ENCODE peak calls at places on chromosomes 11 and 22, in ten cellular contexts. One of them, this sample, is unnamed. For H3K36me3, the result is how much of the 10 kb centered on the place peaks cover.

GRCh38 chr11:269146-269890 is 8.9 kb upstream of the NLRP6 start:
- DNase-seq in GM23248: peak
- DNase-seq in PC-9: no peak
- DNase-seq in IMR-90: no peak
- DNase-seq in esophagus squamous epithelium: no peak
- DNase-seq in endothelial cell of umbilical vein: no peak
- DNase-seq in body of pancreas: peak
- DNase-seq in heart right ventricle: no peak
- DNase-seq in right lobe of liver: no peak
- DNase-seq in left ventricle myocardium inferior: no peak
- DNase-seq in this sample: no peak

GRCh38 chr11:62792193-62792575 is 378 bp upstream of the TMEM223 start:
- DNase-seq in GM23248: no peak
- DNase-seq in PC-9: peak
- DNase-seq in IMR-90: peak
- DNase-seq in esophagus squamous epithelium: no peak
- DNase-seq in endothelial cell of umbilical vein: no peak
- DNase-seq in body of pancreas: no peak
- DNase-seq in heart right ventricle: peak
- DNase-seq in right lobe of liver: no peak
- DNase-seq in left ventricle myocardium inferior: peak
- DNase-seq in this sample: no peak

GRCh38 chr22:45946805-45947600 is 30.0 kb downstream of the WNT7B start:
- DNase-seq in GM23248: no peak
- DNase-seq in PC-9: no peak
- DNase-seq in IMR-90: no peak
- DNase-seq in esophagus squamous epithelium: no peak
- DNase-seq in endothelial cell of umbilical vein: no peak
- DNase-seq in body of pancreas: peak
- DNase-seq in heart right ventricle: no peak
- DNase-seq in right lobe of liver: no peak
- DNase-seq in left ventricle myocardium inferior: no peak
- DNase-seq in this sample: no peak

GRCh38 chr22:49094151-49094550 is 733.5 kb downstream of the BRD1 start:
- DNase-seq in GM23248: no peak
- DNase-seq in PC-9: no peak
- DNase-seq in IMR-90: no peak
- DNase-seq in esophagus squamous epithelium: no peak
- DNase-seq in endothelial cell of umbilical vein: no peak
- DNase-seq in body of pancreas: no peak
- DNase-seq in heart right ventricle: no peak
- DNase-seq in right lobe of liver: no peak
- DNase-seq in left ventricle myocardium inferior: no peak
- DNase-seq in this sample: no peak

GRCh38 chr11:62572431-62572830 is 1.3 kb downstream of the EEF1G start:
- DNase-seq in GM23248: no peak
- DNase-seq in PC-9: no peak
- DNase-seq in IMR-90: no peak
- DNase-seq in esophagus squamous epithelium: no peak
- DNase-seq in endothelial cell of umbilical vein: no peak
- DNase-seq in body of pancreas: no peak
- DNase-seq in heart right ventricle: no peak
- DNase-seq in right lobe of liver: no peak
- DNase-seq in left ventricle myocardium inferior: no peak
- DNase-seq in this sample: no peak

GRCh38 chr22:49616356-49617231 is 211.1 kb downstream of the BRD1 start:
- DNase-seq in GM23248: no peak
- DNase-seq in PC-9: no peak
- DNase-seq in IMR-90: no peak
- DNase-seq in esophagus squamous epithelium: no peak
- DNase-seq in endothelial cell of umbilical vein: no peak
- DNase-seq in body of pancreas: no peak
- DNase-seq in heart right ventricle: no peak
- DNase-seq in right lobe of liver: no peak
- DNase-seq in left ventricle myocardium inferior: peak
- DNase-seq in this sample: no peak

GRCh38 chr11:72091292-72091691 is 10.6 kb downstream of the LRRC51 start:
- DNase-seq in GM23248: peak
- DNase-seq in PC-9: no peak
- DNase-seq in IMR-90: peak
- DNase-seq in esophagus squamous epithelium: no peak
- DNase-seq in endothelial cell of umbilical vein: peak
- DNase-seq in body of pancreas: peak
- DNase-seq in heart right ventricle: peak
- DNase-seq in right lobe of liver: peak
- DNase-seq in left ventricle myocardium inferior: peak
- DNase-seq in this sample: peak

GRCh38 chr22:25170426-25170980 is 29.2 kb upstream of the CRYBB3 start:
- DNase-seq in GM23248: no peak
- DNase-seq in PC-9: no peak
- DNase-seq in IMR-90: no peak
- DNase-seq in esophagus squamous epithelium: no peak
- DNase-seq in endothelial cell of umbilical vein: no peak
- DNase-seq in body of pancreas: no peak
- DNase-seq in heart right ventricle: no peak
- DNase-seq in right lobe of liver: no peak
- DNase-seq in left ventricle myocardium inferior: no peak
- DNase-seq in this sample: no peak

GRCh38 chr22:39746600-39747262 is 146.8 kb downstream of the ENTHD1 start:
- DNase-seq in GM23248: no peak
- DNase-seq in PC-9: no peak
- DNase-seq in IMR-90: no peak
- DNase-seq in esophagus squamous epithelium: no peak
- DNase-seq in endothelial cell of umbilical vein: no peak
- DNase-seq in body of pancreas: no peak
- DNase-seq in heart right ventricle: no peak
- DNase-seq in right lobe of liver: no peak
- DNase-seq in left ventricle myocardium inferior: no peak
- DNase-seq in this sample: no peak

GRCh38 chr11:116506446-116506845 is 266.3 kb downstream of the BUD13 start:
- DNase-seq in GM23248: no peak
- DNase-seq in PC-9: no peak
- DNase-seq in IMR-90: no peak
- DNase-seq in esophagus squamous epithelium: no peak
- DNase-seq in endothelial cell of umbilical vein: no peak
- DNase-seq in body of pancreas: no peak
- DNase-seq in heart right ventricle: no peak
- DNase-seq in right lobe of liver: no peak
- DNase-seq in left ventricle myocardium inferior: no peak
- DNase-seq in this sample: no peak

GRCh38 chr11:32290783-32291182 is 144.6 kb downstream of the WT1 start:
- DNase-seq in GM23248: no peak
- DNase-seq in PC-9: no peak
- DNase-seq in IMR-90: no peak
- DNase-seq in esophagus squamous epithelium: no peak
- DNase-seq in endothelial cell of umbilical vein: no peak
- DNase-seq in body of pancreas: no peak
- DNase-seq in heart right ventricle: no peak
- DNase-seq in right lobe of liver: no peak
- DNase-seq in left ventricle myocardium inferior: no peak
- DNase-seq in this sample: no peak

GRCh38 chr22:48546653-48547424 is 1280.8 kb downstream of the BRD1 start:
- DNase-seq in GM23248: no peak
- DNase-seq in PC-9: no peak
- DNase-seq in IMR-90: no peak
- DNase-seq in esophagus squamous epithelium: no peak
- DNase-seq in endothelial cell of umbilical vein: no peak
- DNase-seq in body of pancreas: no peak
- DNase-seq in heart right ventricle: no peak
- DNase-seq in right lobe of liver: no peak
- DNase-seq in left ventricle myocardium inferior: no peak
- DNase-seq in this sample: no peak

GRCh38 chr11:95335989-95336388 is 105.0 kb upstream of the SESN3 start:
- DNase-seq in GM23248: no peak
- DNase-seq in PC-9: no peak
- DNase-seq in IMR-90: no peak
- DNase-seq in esophagus squamous epithelium: no peak
- DNase-seq in endothelial cell of umbilical vein: no peak
- DNase-seq in body of pancreas: no peak
- DNase-seq in heart right ventricle: no peak
- DNase-seq in right lobe of liver: no peak
- DNase-seq in left ventricle myocardium inferior: no peak
- DNase-seq in this sample: no peak

GRCh38 chr11:17350455-17351170 is 987 bp upstream of the NCR3LG1 start:
- DNase-seq in GM23248: peak
- DNase-seq in PC-9: no peak
- DNase-seq in IMR-90: no peak
- DNase-seq in esophagus squamous epithelium: no peak
- DNase-seq in endothelial cell of umbilical vein: no peak
- DNase-seq in body of pancreas: no peak
- DNase-seq in heart right ventricle: no peak
- DNase-seq in right lobe of liver: no peak
- DNase-seq in left ventricle myocardium inferior: no peak
- DNase-seq in this sample: no peak

GRCh38 chr22:30790366-30790765 is 95.7 kb downstream of the OSBP2 start:
- DNase-seq in GM23248: no peak
- DNase-seq in PC-9: no peak
- DNase-seq in IMR-90: no peak
- DNase-seq in esophagus squamous epithelium: no peak
- DNase-seq in endothelial cell of umbilical vein: no peak
- DNase-seq in body of pancreas: no peak
- DNase-seq in heart right ventricle: no peak
- DNase-seq in right lobe of liver: no peak
- DNase-seq in left ventricle myocardium inferior: no peak
- DNase-seq in this sample: no peak

GRCh38 chr11:120043323-120043945 is 94.5 kb downstream of the TRIM29 start:
- DNase-seq in GM23248: no peak
- DNase-seq in PC-9: no peak
- DNase-seq in IMR-90: no peak
- DNase-seq in esophagus squamous epithelium: no peak
- DNase-seq in endothelial cell of umbilical vein: no peak
- DNase-seq in body of pancreas: no peak
- DNase-seq in heart right ventricle: no peak
- DNase-seq in right lobe of liver: no peak
- DNase-seq in left ventricle myocardium inferior: no peak
- DNase-seq in this sample: no peak

GRCh38 chr22:27966168-27967064 is 47.4 kb upstream of the PITPNB start:
- DNase-seq in GM23248: no peak
- DNase-seq in PC-9: no peak
- DNase-seq in IMR-90: no peak
- DNase-seq in esophagus squamous epithelium: no peak
- DNase-seq in endothelial cell of umbilical vein: no peak
- DNase-seq in body of pancreas: no peak
- DNase-seq in heart right ventricle: no peak
- DNase-seq in right lobe of liver: no peak
- DNase-seq in left ventricle myocardium inferior: no peak
- DNase-seq in this sample: no peak

GRCh38 chr11:68942751-68943271 is 38.0 kb downstream of the MRGPRD start:
- DNase-seq in GM23248: no peak
- DNase-seq in PC-9: no peak
- DNase-seq in IMR-90: no peak
- DNase-seq in esophagus squamous epithelium: no peak
- DNase-seq in endothelial cell of umbilical vein: no peak
- DNase-seq in body of pancreas: no peak
- DNase-seq in heart right ventricle: no peak
- DNase-seq in right lobe of liver: no peak
- DNase-seq in left ventricle myocardium inferior: no peak
- DNase-seq in this sample: no peak
- H3K27ac ChIP-seq in GM23248: no peak
- H3K27ac ChIP-seq in PC-9: no peak
- H3K27ac ChIP-seq in IMR-90: no peak
- H3K27ac ChIP-seq in esophagus squamous epithelium: peak
- H3K27ac ChIP-seq in endothelial cell of umbilical vein: no peak
- H3K27ac ChIP-seq in body of pancreas: no peak
- H3K27ac ChIP-seq in heart right ventricle: no peak
- H3K27ac ChIP-seq in right lobe of liver: no peak
- H3K27ac ChIP-seq in left ventricle myocardium inferior: no peak
- H3K27ac ChIP-seq in this sample: no peak

DNA sequence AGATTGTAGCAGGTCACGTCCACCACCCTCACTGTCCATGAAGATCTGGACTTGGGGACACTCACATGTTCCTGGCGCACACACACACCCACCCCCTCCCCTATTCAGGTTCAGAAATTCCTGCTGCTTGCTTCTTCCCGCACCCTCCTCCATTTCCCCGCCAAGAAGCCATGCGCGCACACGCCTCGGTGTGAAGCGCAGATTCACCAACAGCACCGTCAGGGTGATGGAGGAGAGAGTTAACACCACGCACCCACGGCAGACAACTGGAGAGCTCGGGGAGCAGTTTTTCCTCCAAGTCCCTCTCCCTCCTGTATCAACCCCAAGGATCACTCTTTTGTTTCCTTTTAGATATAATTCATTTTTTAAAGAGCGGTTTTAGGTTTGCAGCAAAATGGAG is 113.4 kb downstream of the BCR start:
- DNase-seq in GM23248: no peak
- DNase-seq in PC-9: no peak
- DNase-seq in IMR-90: no peak
- DNase-seq in esophagus squamous epithelium: no peak
- DNase-seq in endothelial cell of umbilical vein: no peak
- DNase-seq in body of pancreas: no peak
- DNase-seq in heart right ventricle: no peak
- DNase-seq in right lobe of liver: no peak
- DNase-seq in left ventricle myocardium inferior: no peak
- DNase-seq in this sample: no peak
- H3K36me3 ChIP-seq in GM23248: under half
- H3K36me3 ChIP-seq in PC-9: under half
- H3K36me3 ChIP-seq in IMR-90: half or more
- H3K36me3 ChIP-seq in esophagus squamous epithelium: under half
- H3K36me3 ChIP-seq in endothelial cell of umbilical vein: half or more
- H3K36me3 ChIP-seq in body of pancreas: under half
- H3K36me3 ChIP-seq in heart right ventricle: under half
- H3K36me3 ChIP-seq in right lobe of liver: under half
- H3K36me3 ChIP-seq in left ventricle myocardium inferior: half or more
- H3K36me3 ChIP-seq in this sample: half or more

DNA sequence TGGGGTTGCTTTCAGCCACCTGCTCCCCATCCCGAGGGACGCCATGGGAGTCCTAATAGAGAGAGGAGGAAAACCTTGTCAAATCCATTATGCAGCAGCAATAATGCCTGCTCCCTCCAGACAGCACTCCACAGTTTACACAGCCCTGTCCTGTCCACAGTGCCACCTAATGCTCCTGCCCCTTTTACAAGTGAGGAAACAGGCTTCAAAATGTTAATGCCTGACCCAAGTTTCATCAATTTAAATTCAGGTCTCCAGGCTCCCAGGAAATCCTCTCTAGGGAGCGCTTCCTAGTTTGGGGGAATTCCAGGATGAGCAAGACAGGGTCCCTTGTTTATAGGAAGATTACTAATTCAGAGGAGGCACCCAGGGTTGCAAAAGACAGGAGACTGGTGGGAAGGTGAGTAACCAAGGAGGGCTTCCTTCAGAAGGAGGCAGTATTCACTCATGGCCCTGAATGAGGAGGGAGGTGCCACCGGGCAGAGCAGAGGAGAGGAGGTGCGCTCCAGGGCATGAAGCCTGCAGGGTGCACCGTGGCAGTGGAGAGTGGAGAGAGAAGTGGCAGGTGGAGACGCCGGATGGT is 1.5 kb downstream of the TMEM132A start:
- DNase-seq in GM23248: peak
- DNase-seq in PC-9: peak
- DNase-seq in IMR-90: peak
- DNase-seq in esophagus squamous epithelium: no peak
- DNase-seq in endothelial cell of umbilical vein: no peak
- DNase-seq in body of pancreas: no peak
- DNase-seq in heart right ventricle: no peak
- DNase-seq in right lobe of liver: no peak
- DNase-seq in left ventricle myocardium inferior: no peak
- DNase-seq in this sample: peak
- H3K4me3 ChIP-seq in GM23248: peak
- H3K4me3 ChIP-seq in PC-9: peak
- H3K4me3 ChIP-seq in IMR-90: peak
- H3K4me3 ChIP-seq in esophagus squamous epithelium: no peak
- H3K4me3 ChIP-seq in endothelial cell of umbilical vein: no peak
- H3K4me3 ChIP-seq in body of pancreas: no peak
- H3K4me3 ChIP-seq in heart right ventricle: peak
- H3K4me3 ChIP-seq in right lobe of liver: no peak
- H3K4me3 ChIP-seq in left ventricle myocardium inferior: peak
- H3K4me3 ChIP-seq in this sample: peak

GRCh38 chr22:43128116-43128515 is 15.1 kb downstream of the MCAT start:
- DNase-seq in GM23248: no peak
- DNase-seq in PC-9: peak
- DNase-seq in IMR-90: no peak
- DNase-seq in esophagus squamous epithelium: no peak
- DNase-seq in endothelial cell of umbilical vein: no peak
- DNase-seq in body of pancreas: no peak
- DNase-seq in heart right ventricle: no peak
- DNase-seq in right lobe of liver: no peak
- DNase-seq in left ventricle myocardium inferior: no peak
- DNase-seq in this sample: no peak
- H3K27ac ChIP-seq in GM23248: no peak
- H3K27ac ChIP-seq in PC-9: peak
- H3K27ac ChIP-seq in IMR-90: no peak
- H3K27ac ChIP-seq in esophagus squamous epithelium: peak
- H3K27ac ChIP-seq in endothelial cell of umbilical vein: no peak
- H3K27ac ChIP-seq in body of pancreas: no peak
- H3K27ac ChIP-seq in heart right ventricle: no peak
- H3K27ac ChIP-seq in right lobe of liver: no peak
- H3K27ac ChIP-seq in left ventricle myocardium inferior: no peak
- H3K27ac ChIP-seq in this sample: no peak